ENCODE peak calls at places on chromosomes 16 and 17, in five cellular contexts. One of them, this sample, is unnamed.

GRCh38 chr16:59111280-59111679 is 377.2 kb upstream of the GOT2 start:
- DNase-seq in NCI-H1105 treated with DMSO at 0.1 percent for 48 hours: no peak
- DNase-seq in iris pigment epithelial cell: no peak
- DNase-seq in Right ventricle myocardium superior: no peak
- DNase-seq in OCI-LY7: no peak
- DNase-seq in this sample: no peak

GRCh38 chr16:70736454-70737376 is 50.9 kb upstream of the MTSS2 start:
- DNase-seq in NCI-H1105 treated with DMSO at 0.1 percent for 48 hours: no peak
- DNase-seq in OCI-LY7: peak; percentile 19
- DNase-seq in Right ventricle myocardium superior: no peak
- DNase-seq in iris pigment epithelial cell: no peak
- DNase-seq in this sample: no peak

GRCh38 chr16:28986492-28986891 is 1.6 kb downstream of the LAT start:
- DNase-seq in Right ventricle myocardium superior: no peak
- DNase-seq in NCI-H1105 treated with DMSO at 0.1 percent for 48 hours: no peak
- DNase-seq in iris pigment epithelial cell: no peak
- DNase-seq in OCI-LY7: no peak
- DNase-seq in this sample: no peak

GRCh38 chr16:13307255-13307654 is 405.9 kb downstream of the SHISA9 start:
- DNase-seq in NCI-H1105 treated with DMSO at 0.1 percent for 48 hours: no peak
- DNase-seq in iris pigment epithelial cell: peak; percentile 69
- DNase-seq in OCI-LY7: no peak
- DNase-seq in Right ventricle myocardium superior: no peak
- DNase-seq in this sample: no peak

GRCh38 chr16:64996641-64997040 is 125.2 kb downstream of the CDH11 start:
- DNase-seq in OCI-LY7: no peak
- DNase-seq in NCI-H1105 treated with DMSO at 0.1 percent for 48 hours: no peak
- DNase-seq in iris pigment epithelial cell: no peak
- DNase-seq in Right ventricle myocardium superior: no peak
- DNase-seq in this sample: no peak

GRCh38 chr17:39703913-39704312 is 4.0 kb downstream of the ERBB2 start:
- DNase-seq in Right ventricle myocardium superior: no peak
- DNase-seq in iris pigment epithelial cell: no peak
- DNase-seq in OCI-LY7: no peak
- DNase-seq in NCI-H1105 treated with DMSO at 0.1 percent for 48 hours: no peak
- DNase-seq in this sample: no peak

GRCh38 chr16:17302620-17303019 is 168.1 kb downstream of the XYLT1 start:
- DNase-seq in iris pigment epithelial cell: no peak
- DNase-seq in Right ventricle myocardium superior: no peak
- DNase-seq in NCI-H1105 treated with DMSO at 0.1 percent for 48 hours: no peak
- DNase-seq in OCI-LY7: no peak
- DNase-seq in this sample: no peak

GRCh38 chr17:1577186-1577585 is 14.6 kb upstream of the PITPNA start:
- DNase-seq in iris pigment epithelial cell: peak; percentile 91
- DNase-seq in NCI-H1105 treated with DMSO at 0.1 percent for 48 hours: no peak
- DNase-seq in Right ventricle myocardium superior: peak; percentile 94
- DNase-seq in OCI-LY7: no peak
- DNase-seq in this sample: peak; percentile 93

GRCh38 chr16:13883881-13884280 is 36.1 kb upstream of the ERCC4 start:
- DNase-seq in iris pigment epithelial cell: no peak
- DNase-seq in OCI-LY7: no peak
- DNase-seq in NCI-H1105 treated with DMSO at 0.1 percent for 48 hours: no peak
- DNase-seq in Right ventricle myocardium superior: no peak
- DNase-seq in this sample: no peak

GRCh38 chr16:30948087-30948955 is 547 bp upstream of the ORAI3 start:
- DNase-seq in Right ventricle myocardium superior: peak; percentile 84
- DNase-seq in iris pigment epithelial cell: peak; percentile 98
- DNase-seq in OCI-LY7: no peak
- DNase-seq in NCI-H1105 treated with DMSO at 0.1 percent for 48 hours: peak; percentile 97
- DNase-seq in this sample: peak; percentile 88

GRCh38 chr17:47257651-47258339 is 4.2 kb downstream of the ITGB3 start:
- DNase-seq in iris pigment epithelial cell: peak; percentile 84
- DNase-seq in Right ventricle myocardium superior: no peak
- DNase-seq in NCI-H1105 treated with DMSO at 0.1 percent for 48 hours: no peak
- DNase-seq in OCI-LY7: no peak
- DNase-seq in this sample: no peak

GRCh38 chr16:70592106-70592571 is 54.2 kb upstream of the IL34 start:
- DNase-seq in NCI-H1105 treated with DMSO at 0.1 percent for 48 hours: no peak
- DNase-seq in Right ventricle myocardium superior: peak; percentile 58
- DNase-seq in OCI-LY7: no peak
- DNase-seq in iris pigment epithelial cell: no peak
- DNase-seq in this sample: no peak

GRCh38 chr16:51755039-51755501 is 604.0 kb upstream of the SALL1 start:
- DNase-seq in Right ventricle myocardium superior: no peak
- DNase-seq in OCI-LY7: no peak
- DNase-seq in NCI-H1105 treated with DMSO at 0.1 percent for 48 hours: no peak
- DNase-seq in iris pigment epithelial cell: no peak
- DNase-seq in this sample: no peak

GRCh38 chr17:3835410-3836229 is 10.4 kb downstream of the NCBP3 start:
- DNase-seq in iris pigment epithelial cell: no peak
- DNase-seq in NCI-H1105 treated with DMSO at 0.1 percent for 48 hours: no peak
- DNase-seq in OCI-LY7: no peak
- DNase-seq in Right ventricle myocardium superior: no peak
- DNase-seq in this sample: no peak

GRCh38 chr17:37476431-37477130 is 13.1 kb upstream of the DUSP14 start:
- DNase-seq in OCI-LY7: no peak
- DNase-seq in iris pigment epithelial cell: peak; percentile 34
- DNase-seq in NCI-H1105 treated with DMSO at 0.1 percent for 48 hours: no peak
- DNase-seq in Right ventricle myocardium superior: no peak
- DNase-seq in this sample: no peak

GRCh38 chr16:64238576-64238975 is 883.3 kb downstream of the CDH11 start:
- DNase-seq in Right ventricle myocardium superior: no peak
- DNase-seq in OCI-LY7: no peak
- DNase-seq in iris pigment epithelial cell: no peak
- DNase-seq in NCI-H1105 treated with DMSO at 0.1 percent for 48 hours: no peak
- DNase-seq in this sample: no peak

GRCh38 chr17:42518755-42519545 is 17.1 kb upstream of the NAGLU start:
- DNase-seq in OCI-LY7: no peak
- DNase-seq in NCI-H1105 treated with DMSO at 0.1 percent for 48 hours: no peak
- DNase-seq in iris pigment epithelial cell: peak; percentile 34
- DNase-seq in Right ventricle myocardium superior: peak; percentile 76
- DNase-seq in this sample: peak; percentile 76

GRCh38 chr17:78922876-78923498 is 2.2 kb downstream of the TIMP2 start:
- DNase-seq in Right ventricle myocardium superior: no peak
- DNase-seq in NCI-H1105 treated with DMSO at 0.1 percent for 48 hours: no peak
- DNase-seq in OCI-LY7: no peak
- DNase-seq in iris pigment epithelial cell: no peak
- DNase-seq in this sample: no peak

GRCh38 chr16:56353054-56353921 is 72.1 kb downstream of the AMFR start:
- DNase-seq in Right ventricle myocardium superior: no peak
- DNase-seq in OCI-LY7: no peak
- DNase-seq in iris pigment epithelial cell: no peak
- DNase-seq in NCI-H1105 treated with DMSO at 0.1 percent for 48 hours: no peak
- DNase-seq in this sample: peak; percentile 59

GRCh38 chr16:12786077-12786476 is 17.6 kb downstream of the CPPED1 start:
- DNase-seq in NCI-H1105 treated with DMSO at 0.1 percent for 48 hours: no peak
- DNase-seq in Right ventricle myocardium superior: no peak
- DNase-seq in iris pigment epithelial cell: no peak
- DNase-seq in OCI-LY7: no peak
- DNase-seq in this sample: peak; percentile 46

GRCh38 chr17:42016411-42016831 is 818 bp downstream of the DNAJC7 start:
- DNase-seq in OCI-LY7: peak; percentile 16
- DNase-seq in NCI-H1105 treated with DMSO at 0.1 percent for 48 hours: no peak
- DNase-seq in iris pigment epithelial cell: peak; percentile 28
- DNase-seq in Right ventricle myocardium superior: no peak
- DNase-seq in this sample: peak; percentile 70

GRCh38 chr16:86768999-86769398 is 190.7 kb downstream of the FOXL1 start:
- DNase-seq in OCI-LY7: no peak
- DNase-seq in Right ventricle myocardium superior: no peak
- DNase-seq in NCI-H1105 treated with DMSO at 0.1 percent for 48 hours: peak; percentile 27
- DNase-seq in iris pigment epithelial cell: peak; percentile 18
- DNase-seq in this sample: no peak

GRCh38 chr16:70663524-70664324 is 17.4 kb downstream of the IL34 start:
- DNase-seq in iris pigment epithelial cell: no peak
- DNase-seq in Right ventricle myocardium superior: no peak
- DNase-seq in OCI-LY7: no peak
- DNase-seq in NCI-H1105 treated with DMSO at 0.1 percent for 48 hours: no peak
- DNase-seq in this sample: peak; percentile 71

GRCh38 chr17:8651013-8651412 is 20.5 kb upstream of the MYH10 start:
- DNase-seq in iris pigment epithelial cell: no peak
- DNase-seq in OCI-LY7: no peak
- DNase-seq in NCI-H1105 treated with DMSO at 0.1 percent for 48 hours: no peak
- DNase-seq in Right ventricle myocardium superior: no peak
- DNase-seq in this sample: no peak

GRCh38 chr16:11989238-11990160 is 13.0 kb downstream of the SNX29 start:
- DNase-seq in Right ventricle myocardium superior: no peak
- DNase-seq in OCI-LY7: no peak
- DNase-seq in iris pigment epithelial cell: no peak
- DNase-seq in NCI-H1105 treated with DMSO at 0.1 percent for 48 hours: no peak
- DNase-seq in this sample: no peak

GRCh38 chr17:29929006-29929543 is 953 bp downstream of the SSH2 start:
- DNase-seq in Right ventricle myocardium superior: no peak
- DNase-seq in NCI-H1105 treated with DMSO at 0.1 percent for 48 hours: peak; percentile 52
- DNase-seq in OCI-LY7: peak; percentile 63
- DNase-seq in iris pigment epithelial cell: peak; percentile 29
- DNase-seq in this sample: no peak

GRCh38 chr16:30112197-30113030 is 923 bp downstream of the GDPD3 start:
- DNase-seq in NCI-H1105 treated with DMSO at 0.1 percent for 48 hours: no peak
- DNase-seq in iris pigment epithelial cell: peak; percentile 55
- DNase-seq in Right ventricle myocardium superior: peak; percentile 80
- DNase-seq in OCI-LY7: peak; percentile 78
- DNase-seq in this sample: peak; percentile 89

GRCh38 chr17:3845361-3845753 is 689 bp downstream of the NCBP3 start:
- DNase-seq in iris pigment epithelial cell: peak; percentile 16
- DNase-seq in NCI-H1105 treated with DMSO at 0.1 percent for 48 hours: peak; percentile 56
- DNase-seq in Right ventricle myocardium superior: no peak
- DNase-seq in OCI-LY7: peak; percentile 49
- DNase-seq in this sample: no peak

GRCh38 chr17:48871035-48871550 is 21.5 kb upstream of the ATP5MC1 start:
- DNase-seq in NCI-H1105 treated with DMSO at 0.1 percent for 48 hours: no peak
- DNase-seq in OCI-LY7: no peak
- DNase-seq in Right ventricle myocardium superior: no peak
- DNase-seq in iris pigment epithelial cell: no peak
- DNase-seq in this sample: no peak

GRCh38 chr17:48588519-48588918 is 1.5 kb downstream of the HOXB3 start:
- DNase-seq in Right ventricle myocardium superior: no peak
- DNase-seq in OCI-LY7: no peak
- DNase-seq in NCI-H1105 treated with DMSO at 0.1 percent for 48 hours: no peak
- DNase-seq in iris pigment epithelial cell: no peak
- DNase-seq in this sample: no peak

GRCh38 chr17:36675250-36675649 is 73.9 kb downstream of the MRM1 start:
- DNase-seq in OCI-LY7: no peak
- DNase-seq in Right ventricle myocardium superior: no peak
- DNase-seq in iris pigment epithelial cell: no peak
- DNase-seq in NCI-H1105 treated with DMSO at 0.1 percent for 48 hours: no peak
- DNase-seq in this sample: no peak

GRCh38 chr16:89422527-89422904 is 67.8 kb downstream of the ANKRD11 start:
- DNase-seq in iris pigment epithelial cell: peak; percentile 59
- DNase-seq in Right ventricle myocardium superior: no peak
- DNase-seq in NCI-H1105 treated with DMSO at 0.1 percent for 48 hours: no peak
- DNase-seq in OCI-LY7: no peak
- DNase-seq in this sample: no peak

GRCh38 chr17:4101127-4101798 is 41.6 kb downstream of the ZZEF1 start:
- DNase-seq in Right ventricle myocardium superior: no peak
- DNase-seq in NCI-H1105 treated with DMSO at 0.1 percent for 48 hours: no peak
- DNase-seq in iris pigment epithelial cell: peak; percentile 45
- DNase-seq in OCI-LY7: no peak
- DNase-seq in this sample: no peak

This sample was measured in spleen.